ENCODE peak calls at places on chromosomes 2 and 18, in four cellular contexts. One of them, this sample, is unnamed.

GRCh38 chr2:222448806-222449205 is 24.5 kb downstream of the SGPP2 start:
- DNase-seq in SHP77: no peak
- DNase-seq in effector memory CD8-positive, alpha-beta T cell: no peak
- DNase-seq in cardiac muscle cell: peak
- DNase-seq in this sample: no peak

GRCh38 chr2:20609349-20609994 is 41.4 kb downstream of the HS1BP3 start:
- DNase-seq in effector memory CD8-positive, alpha-beta T cell: no peak
- DNase-seq in SHP77: peak
- DNase-seq in cardiac muscle cell: peak
- DNase-seq in this sample: no peak

GRCh38 chr2:218228366-218229092 is 11.5 kb downstream of the ARPC2 start:
- DNase-seq in effector memory CD8-positive, alpha-beta T cell: no peak
- DNase-seq in SHP77: no peak
- DNase-seq in cardiac muscle cell: peak
- DNase-seq in this sample: no peak

GRCh38 chr2:240597419-240598181 is 11.1 kb downstream of the CAPN10 start:
- DNase-seq in SHP77: no peak
- DNase-seq in effector memory CD8-positive, alpha-beta T cell: no peak
- DNase-seq in cardiac muscle cell: no peak
- DNase-seq in this sample: no peak

GRCh38 chr2:20534913-20535801 is 88.3 kb downstream of the RHOB start:
- DNase-seq in effector memory CD8-positive, alpha-beta T cell: no peak
- DNase-seq in cardiac muscle cell: no peak
- DNase-seq in SHP77: no peak
- DNase-seq in this sample: no peak

GRCh38 chr2:69946351-69947077 is 14.9 kb downstream of the ASPRV1 start:
- DNase-seq in SHP77: no peak
- DNase-seq in cardiac muscle cell: peak
- DNase-seq in effector memory CD8-positive, alpha-beta T cell: peak
- DNase-seq in this sample: no peak

GRCh38 chr18:12921178-12921577 is 26.6 kb upstream of the SEH1L start:
- DNase-seq in cardiac muscle cell: no peak
- DNase-seq in SHP77: no peak
- DNase-seq in effector memory CD8-positive, alpha-beta T cell: peak
- DNase-seq in this sample: no peak

GRCh38 chr2:104033399-104033798 is 820.5 kb upstream of the POU3F3 start:
- DNase-seq in effector memory CD8-positive, alpha-beta T cell: no peak
- DNase-seq in SHP77: no peak
- DNase-seq in cardiac muscle cell: no peak
- DNase-seq in this sample: no peak

GRCh38 chr2:40218679-40219078 is 233.2 kb downstream of the SLC8A1 start:
- DNase-seq in cardiac muscle cell: peak
- DNase-seq in effector memory CD8-positive, alpha-beta T cell: no peak
- DNase-seq in SHP77: no peak
- DNase-seq in this sample: peak

GRCh38 chr2:88885275-88885674 is 193.8 kb downstream of the RPIA start:
- DNase-seq in effector memory CD8-positive, alpha-beta T cell: no peak
- DNase-seq in SHP77: no peak
- DNase-seq in cardiac muscle cell: no peak
- DNase-seq in this sample: no peak

GRCh38 chr18:24559474-24560018 is 99.1 kb downstream of the HRH4 start:
- DNase-seq in SHP77: no peak
- DNase-seq in cardiac muscle cell: no peak
- DNase-seq in effector memory CD8-positive, alpha-beta T cell: no peak
- DNase-seq in this sample: no peak

This sample was measured in Peyer's patch.